ENCODE peak calls at places on chromosomes 13 and 19, in six cellular contexts. V is WTC11, Q is AG10803, B is DND-41, S is heart right ventricle, K is cardiac fibroblast. R is an unnamed sample.

GRCh38 chr19:55694241-55694655 is 19.2 kb downstream of the EPN1 start:
- DNase-seq in Q (no peak), S (no peak), V (no peak), B (no peak), K (no peak), R (no peak)

GRCh38 chr19:10552596-10553053 is 8.9 kb downstream of the ATG4D start:
- DNase-seq in Q (no peak), S (no peak), B (peak; percentile 67), K (peak; percentile 39), V (peak; percentile 50), R (no peak)

GRCh38 chr19:28023064-28023463 is 1189.9 kb downstream of the UQCRFS1 start:
- DNase-seq in B (no peak), S (no peak), Q (peak; percentile 77), K (peak; percentile 4), V (no peak), R (no peak)

GRCh38 chr13:81596224-81596753 is 1255.4 kb upstream of the SPRY2 start:
- DNase-seq in K (no peak), V (no peak), S (no peak), Q (no peak), B (no peak), R (no peak)

GRCh38 chr19:48750771-48751504 is 1.5 kb downstream of the FUT1 start:
- DNase-seq in V (no peak), K (no peak), S (no peak), Q (no peak), B (no peak), R (no peak)

GRCh38 chr13:42836930-42837329 is 55.5 kb downstream of the FAM216B start:
- DNase-seq in S (no peak), V (no peak), K (peak; percentile 82), B (no peak), Q (peak; percentile 74), R (no peak)

GRCh38 chr13:30908416-30908980 is 2.4 kb downstream of the MEDAG start:
- DNase-seq in S (peak; percentile 24), V (no peak), B (no peak), Q (peak; percentile 45), K (peak; percentile 93), R (no peak)

GRCh38 chr13:66264976-66265375 is 965.2 kb downstream of the PCDH9 start:
- DNase-seq in S (no peak), B (no peak), V (no peak), Q (no peak), K (no peak), R (no peak)

GRCh38 chr13:31409678-31410356 is 210.0 kb downstream of the B3GLCT start:
- DNase-seq in Q (peak; percentile 13), V (no peak), K (no peak), B (no peak), S (no peak), R (no peak)

GRCh38 chr19:2138061-2138728 is 13.2 kb downstream of the AP3D1 start:
- DNase-seq in Q (no peak), K (no peak), S (no peak), V (no peak), B (no peak), R (no peak)

GRCh38 chr13:102667023-102667422 is 27.8 kb downstream of the METTL21C start:
- DNase-seq in S (no peak), V (no peak), Q (no peak), B (no peak), K (no peak), R (no peak)

GRCh38 chr19:47315125-47315821 is 5.6 kb downstream of the C5AR1 start:
- DNase-seq in S (no peak), V (no peak), B (no peak), Q (peak; percentile 89), K (peak; percentile 93), R (no peak)

GRCh38 chr13:45048890-45049407 is 59.6 kb downstream of the GPALPP1 start:
- DNase-seq in S (no peak), K (no peak), Q (no peak), V (no peak), B (no peak), R (no peak)

GRCh38 chr13:76643596-76643995 is 242.6 kb downstream of the KCTD12 start:
- DNase-seq in S (no peak), B (no peak), K (no peak), Q (no peak), V (no peak), R (no peak)

GRCh38 chr13:113947321-113948033 is 26.4 kb downstream of the C13orf46 start:
- DNase-seq in Q (peak; percentile 81), S (no peak), K (peak; percentile 71), V (peak; percentile 30), B (no peak), R (no peak)

GRCh38 chr13:72839831-72840426 is 58.0 kb downstream of the PIBF1 start:
- DNase-seq in V (peak; percentile 61), Q (peak; percentile 40), K (peak; percentile 61), S (no peak), B (peak; percentile 37), R (no peak)

GRCh38 chr19:44785993-44786392 is 8.3 kb downstream of the CBLC start:
- DNase-seq in K (no peak), V (no peak), S (no peak), Q (no peak), B (no peak), R (no peak)

GRCh38 chr19:44783545-44783944 is 5.9 kb downstream of the CBLC start:
- DNase-seq in K (no peak), S (no peak), B (no peak), Q (no peak), V (no peak), R (no peak)

GRCh38 chr19:44779150-44779549 is 1.5 kb downstream of the CBLC start:
- DNase-seq in S (no peak), B (no peak), V (no peak), Q (no peak), K (no peak), R (no peak)

GRCh38 chr19:44785271-44785670 is 7.6 kb downstream of the CBLC start:
- DNase-seq in Q (no peak), S (no peak), B (no peak), K (no peak), V (no peak), R (no peak)

GRCh38 chr19:44782729-44783128 is 5.0 kb downstream of the CBLC start:
- DNase-seq in Q (no peak), B (no peak), K (no peak), V (no peak), S (no peak), R (no peak)
- TF ChIP-seq CTCF in Q (no peak), B (no peak), K (peak; percentile 7), V (no peak), S (no peak), R (no peak)

DNA sequence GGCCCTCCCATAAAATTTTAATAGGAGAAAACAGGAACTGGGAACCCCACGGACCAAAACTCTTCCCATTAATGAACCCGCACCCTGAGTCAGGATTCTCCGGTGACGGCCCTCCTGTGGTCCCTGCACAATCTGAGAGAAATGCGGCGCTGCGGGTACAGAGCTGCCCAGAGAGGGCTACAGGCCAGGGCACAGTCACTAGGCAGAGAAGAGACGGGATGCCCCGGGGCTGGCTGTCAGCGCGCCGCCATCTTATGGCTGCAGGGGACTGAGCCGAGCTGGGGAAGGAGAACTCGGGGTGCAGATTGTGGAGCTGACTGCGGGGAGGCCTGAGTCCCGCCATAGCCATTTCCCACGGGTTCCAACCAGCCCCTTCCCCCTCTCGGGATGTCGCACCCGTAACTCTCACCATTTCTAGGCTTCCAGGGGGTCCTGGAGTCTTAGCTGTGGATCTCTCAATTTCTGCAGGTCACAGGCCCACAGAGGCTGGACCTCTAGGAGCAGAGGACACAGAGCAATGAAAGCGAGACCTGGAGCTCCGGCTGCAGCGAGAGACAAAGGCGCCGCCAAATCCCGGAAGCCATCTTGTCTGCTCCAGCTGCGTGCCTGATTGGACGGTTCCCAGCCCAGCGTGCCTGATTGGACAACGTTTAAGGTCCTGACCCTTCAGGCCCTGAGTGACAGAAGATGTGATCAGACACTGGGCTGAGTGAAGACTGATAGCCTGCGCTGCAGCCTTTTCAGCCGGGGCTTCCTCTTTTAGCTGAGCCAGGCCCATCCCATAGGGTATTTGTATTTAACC is at the start of gene ZNF675:
- DNase-seq in S (peak; percentile 93), V (peak; percentile 92), B (peak; percentile 94), K (peak; percentile 91), Q (peak; percentile 91), R (peak; percentile 91)
- TF ChIP-seq CTCF in S (no peak), V (no peak), B (no peak), K (peak; percentile 15), Q (peak; percentile 7), R (no peak)

GRCh38 chr19:40806385-40807146 is 7.6 kb downstream of the EGLN2 start:
- DNase-seq in V (peak; percentile 96), B (peak; percentile 72), K (peak; percentile 98), Q (peak; percentile 93), S (peak; percentile 80), R (peak; percentile 93)
- TF ChIP-seq CTCF in V (peak; percentile 77), B (peak; percentile 68), K (peak; percentile 94), Q (peak; percentile 80), S (peak; percentile 87), R (peak; percentile 96)

DNA sequence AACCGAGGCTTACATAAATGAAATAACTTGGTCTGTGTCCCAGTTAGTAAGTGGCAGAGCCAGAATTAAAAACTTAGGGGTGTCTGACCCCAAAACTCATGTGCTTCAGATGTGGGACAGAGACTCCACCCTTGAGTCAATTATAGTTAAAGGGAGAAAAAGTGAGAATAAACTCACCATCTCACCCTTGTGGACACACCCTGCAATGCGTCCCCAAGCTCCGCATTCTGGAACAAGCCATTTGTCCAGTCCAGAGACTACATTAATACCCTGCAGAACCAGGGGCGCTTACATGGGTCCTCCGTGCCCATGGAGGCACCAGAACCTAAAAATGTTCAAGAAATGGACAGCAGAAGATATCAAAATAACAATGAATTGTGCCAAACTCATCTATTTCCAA is 207.0 kb upstream of the ZNF507 start:
- DNase-seq in Q (no peak), B (no peak), K (no peak), V (peak; percentile 24), S (no peak), R (no peak)
- TF ChIP-seq CTCF in Q (no peak), B (peak; percentile 39), K (no peak), V (no peak), S (no peak), R (peak; percentile 55)

GRCh38 chr13:110922506-110922905 is 7.6 kb upstream of the ANKRD10 start:
- DNase-seq in K (no peak), V (no peak), B (no peak), Q (no peak), S (no peak), R (no peak)

GRCh38 chr13:110924639-110924934 is 9.7 kb upstream of the ANKRD10 start:
- DNase-seq in Q (no peak), S (no peak), V (no peak), K (no peak), B (no peak), R (no peak)

GRCh38 chr13:110923086-110923485 is 8.2 kb upstream of the ANKRD10 start:
- DNase-seq in V (no peak), S (no peak), K (no peak), B (no peak), Q (no peak), R (no peak)

GRCh38 chr13:110923777-110924638 is 9.1 kb upstream of the ANKRD10 start:
- DNase-seq in V (no peak), Q (no peak), S (no peak), B (no peak), K (no peak), R (no peak)

DNA sequence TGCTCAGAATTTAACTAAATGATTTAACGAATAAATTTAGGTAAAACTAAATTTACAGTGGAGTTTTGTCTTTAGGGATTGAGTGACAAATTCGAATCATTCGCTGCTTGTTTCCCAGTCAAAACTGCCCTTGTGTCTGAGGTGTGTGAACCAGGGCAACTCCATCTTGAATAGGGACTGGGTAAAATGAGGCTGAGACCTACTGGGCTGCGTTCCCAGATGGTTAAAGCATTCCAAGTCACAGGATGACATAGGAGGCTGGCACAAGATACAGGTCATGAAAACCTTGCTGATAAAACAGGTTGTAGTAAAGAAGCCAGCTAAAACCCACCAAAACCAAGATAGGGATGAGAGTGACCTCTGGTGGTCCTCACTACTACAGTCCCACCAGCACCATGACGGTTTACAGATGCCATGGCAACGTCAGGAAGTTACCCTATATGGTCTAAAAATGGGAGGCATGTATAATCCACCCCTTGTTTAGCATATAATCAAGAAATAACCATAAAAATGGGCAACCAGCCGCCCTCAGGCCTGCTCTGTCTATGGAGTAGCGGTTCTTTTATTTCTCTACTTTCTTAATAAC is 10.2 kb upstream of the ANKRD10 start:
- DNase-seq in V (peak; percentile 28), Q (no peak), B (peak; percentile 29), K (no peak), S (no peak), R (no peak)
- TF ChIP-seq CTCF in V (no peak), Q (no peak), B (peak; percentile 57), K (no peak), S (peak; percentile 7), R (peak; percentile 69)

R was measured in type B pancreatic cell.